ENCODE peak calls at places on chromosomes 6 and 20, in nine cellular contexts. X is NB4; G is HepG2; P is BJ; N is CD4-positive, alpha-beta memory T cell; Q is naive thymus-derived CD4-positive, alpha-beta T cell; L is epithelial cell of proximal tubule; R is fibroblast of pulmonary artery; W is A549. V is an unnamed sample.

GRCh38 chr6:83592770-83593394 is 80.5 kb downstream of the PRSS35 start:
- DNase-seq in P (no peak), W (peak; percentile 52), L (no peak), N (no peak), Q (no peak), X (peak; percentile 63), R (peak; percentile 9), G (peak; percentile 41), V (peak; percentile 10)

GRCh38 chr6:42564496-42564890 is 664 bp downstream of the UBR2 start:
- DNase-seq in Q (no peak), P (no peak), W (no peak), L (no peak), X (no peak), N (no peak), R (no peak), G (peak; percentile 20), V (no peak)

GRCh38 chr6:125104425-125104824 is 49.1 kb upstream of the TPD52L1 start:
- DNase-seq in G (no peak), L (no peak), X (no peak), N (no peak), Q (no peak), R (peak; percentile 49), P (peak; percentile 65), W (no peak), V (no peak)

GRCh38 chr6:42010185-42010872 is 40.0 kb upstream of the TAF8 start:
- DNase-seq in X (peak; percentile 97), G (no peak), L (no peak), W (no peak), R (peak; percentile 33), Q (no peak), P (no peak), N (no peak), V (no peak)

GRCh38 chr6:2132416-2132815 is 113.0 kb downstream of the GMDS start:
- DNase-seq in W (no peak), G (no peak), Q (no peak), L (no peak), X (no peak), R (peak; percentile 45), P (no peak), N (no peak), V (no peak)

GRCh38 chr6:84882768-84883766 is 118.7 kb upstream of the TBX18 start:
- DNase-seq in X (no peak), Q (no peak), G (no peak), W (peak; percentile 84), L (no peak), R (peak; percentile 18), N (no peak), P (no peak), V (no peak)

GRCh38 chr20:8903655-8904605 is 165.0 kb upstream of the PLCB4 start:
- DNase-seq in N (no peak), W (no peak), Q (no peak), R (no peak), L (no peak), X (no peak), G (no peak), P (no peak), V (no peak)

GRCh38 chr6:40807484-40807883 is 220.3 kb upstream of the LRFN2 start:
- DNase-seq in N (no peak), G (no peak), L (peak; percentile 49), X (no peak), R (no peak), Q (no peak), P (no peak), W (peak; percentile 34), V (no peak)

GRCh38 chr20:45626540-45626939 is 3.0 kb upstream of the WFDC10A start:
- DNase-seq in R (no peak), N (no peak), Q (no peak), G (no peak), X (peak; percentile 21), L (no peak), W (no peak), P (no peak), V (no peak)

GRCh38 chr6:50824505-50824904 is 5.8 kb downstream of the TFAP2B start:
- DNase-seq in R (no peak), L (no peak), P (no peak), Q (no peak), N (no peak), X (no peak), W (no peak), G (no peak), V (no peak)

GRCh38 chr6:119566546-119567263 is 217.1 kb upstream of the MAN1A1 start:
- DNase-seq in R (no peak), L (no peak), W (no peak), X (no peak), N (no peak), G (no peak), P (no peak), Q (no peak), V (no peak)

GRCh38 chr6:43609402-43609801 is 19.7 kb downstream of the GTPBP2 start:
- DNase-seq in R (no peak), G (no peak), Q (no peak), L (no peak), P (no peak), N (no peak), W (no peak), X (no peak), V (no peak)

GRCh38 chr20:59153832-59154231 is 9.8 kb upstream of the ZNF831 start:
- DNase-seq in N (no peak), R (no peak), G (no peak), W (no peak), X (no peak), P (no peak), L (no peak), Q (no peak), V (no peak)
- H3K4me3 ChIP-seq in N (no peak overlapping the region), R (no peak overlapping the region), G (no peak overlapping the region), W (no peak overlapping the region), X (no peak overlapping the region), P (no peak overlapping the region), L (no peak overlapping the region), Q (no peak overlapping the region), V (no peak overlapping the region)

GRCh38 chr6:169556758-169557505 is 144.9 kb downstream of the WDR27 start:
- DNase-seq in L (no peak), W (no peak), G (no peak), R (no peak), X (no peak), P (no peak), Q (peak; percentile 68), N (peak; percentile 18), V (peak; percentile 91)
- H3K4me3 ChIP-seq in L (no peak overlapping the region), W (no peak overlapping the region), G (no peak overlapping the region), R (no peak overlapping the region), X (no peak overlapping the region), P (no peak overlapping the region), Q (no peak overlapping the region), N (no peak overlapping the region), V (no peak overlapping the region)

GRCh38 chr6:138909511-138909910 is 78.5 kb downstream of the REPS1 start:
- DNase-seq in X (no peak), R (no peak), L (no peak), N (no peak), Q (no peak), P (no peak), W (no peak), G (no peak), V (no peak)

GRCh38 chr6:138907167-138907566 is 80.9 kb downstream of the REPS1 start:
- DNase-seq in G (no peak), P (no peak), X (no peak), W (no peak), Q (no peak), R (no peak), N (no peak), L (no peak), V (no peak)

GRCh38 chr6:138914701-138915100 is 73.4 kb downstream of the REPS1 start:
- DNase-seq in W (no peak), R (no peak), P (no peak), L (no peak), Q (no peak), N (no peak), X (no peak), G (no peak), V (no peak)

GRCh38 chr6:138912308-138912707 is 75.7 kb downstream of the REPS1 start:
- DNase-seq in N (no peak), R (no peak), Q (no peak), L (no peak), W (no peak), P (no peak), X (no peak), G (no peak), V (no peak)

DNA sequence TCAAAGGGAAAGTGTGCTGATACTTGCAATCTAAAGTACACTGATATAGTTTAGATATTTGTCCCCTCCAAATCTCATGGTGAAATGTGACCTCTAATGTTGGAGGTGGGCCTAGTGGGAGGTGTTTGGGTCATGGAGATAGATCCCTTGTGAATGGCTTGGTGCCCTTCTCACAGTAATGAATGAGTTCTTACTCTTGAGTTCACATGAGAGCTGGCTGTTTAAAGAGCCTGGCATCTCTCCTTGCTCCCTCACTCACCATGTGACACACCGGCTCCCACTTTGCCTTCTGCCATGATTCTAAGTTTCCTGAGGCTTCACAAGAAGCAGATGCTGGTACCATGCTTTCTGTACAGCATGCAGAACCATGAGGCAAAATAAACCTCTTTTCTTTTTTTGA is 78.1 kb downstream of the REPS1 start:
- DNase-seq in L (no peak), Q (no peak), X (no peak), W (no peak), G (no peak), R (no peak), N (no peak), P (no peak), V (no peak)
- H3K4me3 ChIP-seq in L (no peak overlapping the region), Q (no peak overlapping the region), X (no peak overlapping the region), W (no peak overlapping the region), G (no peak overlapping the region), R (no peak overlapping the region), N (no peak overlapping the region), P (no peak overlapping the region), V (no peak overlapping the region)

GRCh38 chr6:107991939-107992560 is 34.0 kb upstream of the SEC63 start:
- DNase-seq in L (no peak), Q (no peak), P (no peak), G (no peak), W (no peak), N (no peak), R (no peak), X (no peak), V (no peak)

GRCh38 chr6:107989166-107990094 is 31.4 kb upstream of the SEC63 start:
- DNase-seq in R (no peak), W (no peak), G (no peak), L (no peak), P (no peak), X (no peak), N (no peak), Q (no peak), V (no peak)

GRCh38 chr6:107988570-107988969 is 30.6 kb upstream of the SEC63 start:
- DNase-seq in W (no peak), L (no peak), P (no peak), G (no peak), X (no peak), R (no peak), Q (no peak), N (no peak), V (no peak)

GRCh38 chr6:107987805-107988204 is 29.8 kb upstream of the SEC63 start:
- DNase-seq in L (no peak), G (no peak), P (no peak), R (no peak), Q (no peak), N (no peak), X (no peak), W (no peak), V (no peak)

DNA sequence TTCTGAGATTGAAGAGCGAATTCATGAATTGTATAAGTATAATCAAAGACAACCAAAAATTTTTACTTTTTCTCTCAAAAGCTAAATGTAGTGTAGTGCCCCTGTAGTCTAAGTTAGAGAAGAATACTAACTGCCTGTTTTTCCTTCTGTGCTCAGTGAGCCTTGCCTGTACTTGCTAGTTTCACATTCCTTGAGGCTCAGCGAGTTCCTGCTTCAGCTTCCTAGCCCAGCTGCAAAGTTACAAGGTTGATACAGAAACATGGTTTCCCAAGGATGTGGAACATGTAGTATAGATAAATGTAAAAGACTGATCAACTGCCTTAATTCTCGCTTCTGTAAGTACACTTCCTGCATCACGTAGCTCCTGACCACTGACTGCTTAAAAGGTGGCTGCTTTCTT is 33.1 kb upstream of the SEC63 start:
- DNase-seq in L (no peak), R (no peak), W (no peak), P (no peak), N (no peak), Q (no peak), X (no peak), G (no peak), V (no peak)
- H3K4me3 ChIP-seq in L (peak overlapping the region; percentile 13), R (no peak overlapping the region), W (no peak overlapping the region), P (no peak overlapping the region), N (no peak overlapping the region), Q (no peak overlapping the region), X (no peak overlapping the region), G (no peak overlapping the region), V (no peak overlapping the region)

V was measured in GM12864.